ENCODE peak calls at places on chromosomes 1 and 21, in eight cellular contexts. One of them, this sample, is unnamed.

GRCh38 chr1:79006564-79006963 is at the start of gene ADGRL4:
- DNase-seq in tibial nerve: no peak
- DNase-seq in WTC11: peak; percentile 66
- DNase-seq in fibroblast of pulmonary artery: peak; percentile 80
- DNase-seq in AG04450: peak; percentile 7
- DNase-seq in fibroblast of lung: peak; percentile 57
- DNase-seq in cardiac muscle cell: peak; percentile 31
- DNase-seq in OCI-LY7: no peak
- DNase-seq in this sample: no peak

GRCh38 chr1:78419309-78419708 is 71.5 kb upstream of the PTGFR start:
- DNase-seq in tibial nerve: no peak
- DNase-seq in WTC11: no peak
- DNase-seq in fibroblast of pulmonary artery: no peak
- DNase-seq in AG04450: no peak
- DNase-seq in fibroblast of lung: peak; percentile 55
- DNase-seq in cardiac muscle cell: no peak
- DNase-seq in OCI-LY7: no peak
- DNase-seq in this sample: no peak

GRCh38 chr1:16111771-16112557 is 38.5 kb upstream of the FAM131C start:
- DNase-seq in tibial nerve: no peak
- DNase-seq in WTC11: no peak
- DNase-seq in fibroblast of pulmonary artery: peak; percentile 74
- DNase-seq in AG04450: peak; percentile 53
- DNase-seq in fibroblast of lung: peak; percentile 88
- DNase-seq in cardiac muscle cell: no peak
- DNase-seq in OCI-LY7: no peak
- DNase-seq in this sample: no peak

GRCh38 chr1:203278087-203278884 is 27.0 kb upstream of the BTG2 start:
- DNase-seq in tibial nerve: peak; percentile 91
- DNase-seq in WTC11: no peak
- DNase-seq in fibroblast of pulmonary artery: peak; percentile 87
- DNase-seq in AG04450: peak; percentile 59
- DNase-seq in fibroblast of lung: peak; percentile 79
- DNase-seq in cardiac muscle cell: peak; percentile 79
- DNase-seq in OCI-LY7: peak; percentile 55
- DNase-seq in this sample: no peak

GRCh38 chr1:110460253-110461220 is 9.6 kb downstream of the PROK1 start:
- DNase-seq in tibial nerve: peak; percentile 77
- DNase-seq in WTC11: peak; percentile 88
- DNase-seq in fibroblast of pulmonary artery: peak; percentile 83
- DNase-seq in AG04450: peak; percentile 50
- DNase-seq in fibroblast of lung: peak; percentile 80
- DNase-seq in cardiac muscle cell: peak; percentile 81
- DNase-seq in OCI-LY7: peak; percentile 81
- DNase-seq in this sample: no peak

GRCh38 chr1:1059494-1060280 is 14.4 kb downstream of the RNF223 start:
- DNase-seq in tibial nerve: peak; percentile 82
- DNase-seq in WTC11: peak; percentile 91
- DNase-seq in fibroblast of pulmonary artery: peak; percentile 60
- DNase-seq in AG04450: no peak
- DNase-seq in fibroblast of lung: peak; percentile 63
- DNase-seq in cardiac muscle cell: peak; percentile 95
- DNase-seq in OCI-LY7: peak; percentile 92
- DNase-seq in this sample: peak; percentile 78

GRCh38 chr1:232767381-232768074 is 37.7 kb upstream of the MAP10 start:
- DNase-seq in tibial nerve: no peak
- DNase-seq in WTC11: no peak
- DNase-seq in fibroblast of pulmonary artery: peak; percentile 67
- DNase-seq in AG04450: peak; percentile 10
- DNase-seq in fibroblast of lung: peak; percentile 90
- DNase-seq in cardiac muscle cell: no peak
- DNase-seq in OCI-LY7: no peak
- DNase-seq in this sample: no peak

GRCh38 chr1:212689196-212689710 is 10.4 kb downstream of the BATF3 start:
- DNase-seq in tibial nerve: no peak
- DNase-seq in WTC11: no peak
- DNase-seq in fibroblast of pulmonary artery: no peak
- DNase-seq in AG04450: no peak
- DNase-seq in fibroblast of lung: no peak
- DNase-seq in cardiac muscle cell: no peak
- DNase-seq in OCI-LY7: no peak
- DNase-seq in this sample: no peak

GRCh38 chr1:23475641-23476040 is 8.3 kb downstream of the ASAP3 start:
- DNase-seq in tibial nerve: no peak
- DNase-seq in WTC11: no peak
- DNase-seq in fibroblast of pulmonary artery: peak; percentile 56
- DNase-seq in AG04450: no peak
- DNase-seq in fibroblast of lung: no peak
- DNase-seq in cardiac muscle cell: no peak
- DNase-seq in OCI-LY7: no peak
- DNase-seq in this sample: no peak

GRCh38 chr1:24095140-24095859 is 16.6 kb downstream of the MYOM3 start:
- DNase-seq in tibial nerve: no peak
- DNase-seq in WTC11: no peak
- DNase-seq in fibroblast of pulmonary artery: no peak
- DNase-seq in AG04450: no peak
- DNase-seq in fibroblast of lung: no peak
- DNase-seq in cardiac muscle cell: peak; percentile 23
- DNase-seq in OCI-LY7: no peak
- DNase-seq in this sample: no peak

GRCh38 chr21:45987121-45987711 is 5.6 kb downstream of the COL6A1 start:
- DNase-seq in tibial nerve: no peak
- DNase-seq in WTC11: peak; percentile 8
- DNase-seq in fibroblast of pulmonary artery: no peak
- DNase-seq in AG04450: no peak
- DNase-seq in fibroblast of lung: no peak
- DNase-seq in cardiac muscle cell: no peak
- DNase-seq in OCI-LY7: no peak
- DNase-seq in this sample: no peak

GRCh38 chr21:26099610-26100219 is 70.9 kb downstream of the APP start:
- DNase-seq in tibial nerve: no peak
- DNase-seq in WTC11: no peak
- DNase-seq in fibroblast of pulmonary artery: peak; percentile 53
- DNase-seq in AG04450: no peak
- DNase-seq in fibroblast of lung: peak; percentile 95
- DNase-seq in cardiac muscle cell: no peak
- DNase-seq in OCI-LY7: no peak
- DNase-seq in this sample: no peak

GRCh38 chr1:202214089-202214843 is 20.7 kb downstream of the LGR6 start:
- DNase-seq in tibial nerve: no peak
- DNase-seq in WTC11: peak; percentile 61
- DNase-seq in fibroblast of pulmonary artery: no peak
- DNase-seq in AG04450: no peak
- DNase-seq in fibroblast of lung: no peak
- DNase-seq in cardiac muscle cell: peak; percentile 30
- DNase-seq in OCI-LY7: no peak
- DNase-seq in this sample: no peak

GRCh38 chr21:18603246-18603645 is 199.7 kb upstream of the TMPRSS15 start:
- DNase-seq in tibial nerve: no peak
- DNase-seq in WTC11: no peak
- DNase-seq in fibroblast of pulmonary artery: no peak
- DNase-seq in AG04450: no peak
- DNase-seq in fibroblast of lung: no peak
- DNase-seq in cardiac muscle cell: no peak
- DNase-seq in OCI-LY7: no peak
- DNase-seq in this sample: no peak

GRCh38 chr1:61606448-61607312 is 118.3 kb downstream of the TM2D1 start:
- DNase-seq in tibial nerve: peak; percentile 41
- DNase-seq in WTC11: no peak
- DNase-seq in fibroblast of pulmonary artery: peak; percentile 63
- DNase-seq in AG04450: no peak
- DNase-seq in fibroblast of lung: peak; percentile 8
- DNase-seq in cardiac muscle cell: no peak
- DNase-seq in OCI-LY7: no peak
- DNase-seq in this sample: no peak

GRCh38 chr21:45136500-45136899 is 62.1 kb downstream of the ADARB1 start:
- DNase-seq in tibial nerve: no peak
- DNase-seq in WTC11: no peak
- DNase-seq in fibroblast of pulmonary artery: no peak
- DNase-seq in AG04450: no peak
- DNase-seq in fibroblast of lung: no peak
- DNase-seq in cardiac muscle cell: no peak
- DNase-seq in OCI-LY7: no peak
- DNase-seq in this sample: no peak

GRCh38 chr21:46661211-46661625 is 25.7 kb downstream of the PRMT2 start:
- DNase-seq in tibial nerve: peak; percentile 43
- DNase-seq in WTC11: peak; percentile 74
- DNase-seq in fibroblast of pulmonary artery: peak; percentile 87
- DNase-seq in AG04450: peak; percentile 54
- DNase-seq in fibroblast of lung: peak; percentile 89
- DNase-seq in cardiac muscle cell: peak; percentile 84
- DNase-seq in OCI-LY7: peak; percentile 55
- DNase-seq in this sample: peak; percentile 66

GRCh38 chr1:147673816-147674215 is 3.5 kb upstream of the ACP6 start:
- DNase-seq in tibial nerve: no peak
- DNase-seq in WTC11: no peak
- DNase-seq in fibroblast of pulmonary artery: no peak
- DNase-seq in AG04450: no peak
- DNase-seq in fibroblast of lung: no peak
- DNase-seq in cardiac muscle cell: no peak
- DNase-seq in OCI-LY7: no peak
- DNase-seq in this sample: no peak

GRCh38 chr1:84995484-84996334 is 1.2 kb downstream of the MCOLN2 start:
- DNase-seq in tibial nerve: no peak
- DNase-seq in WTC11: no peak
- DNase-seq in fibroblast of pulmonary artery: no peak
- DNase-seq in AG04450: no peak
- DNase-seq in fibroblast of lung: no peak
- DNase-seq in cardiac muscle cell: no peak
- DNase-seq in OCI-LY7: peak; percentile 82
- DNase-seq in this sample: no peak

GRCh38 chr1:26022994-26023393 is 1.4 kb downstream of the EXTL1 start:
- DNase-seq in tibial nerve: no peak
- DNase-seq in WTC11: no peak
- DNase-seq in fibroblast of pulmonary artery: no peak
- DNase-seq in AG04450: no peak
- DNase-seq in fibroblast of lung: no peak
- DNase-seq in cardiac muscle cell: no peak
- DNase-seq in OCI-LY7: no peak
- DNase-seq in this sample: no peak

GRCh38 chr1:28288487-28288886 is 29.2 kb downstream of the SESN2 start:
- DNase-seq in tibial nerve: no peak
- DNase-seq in WTC11: no peak
- DNase-seq in fibroblast of pulmonary artery: no peak
- DNase-seq in AG04450: no peak
- DNase-seq in fibroblast of lung: no peak
- DNase-seq in cardiac muscle cell: no peak
- DNase-seq in OCI-LY7: no peak
- DNase-seq in this sample: no peak

GRCh38 chr1:16232316-16232710 is 4.7 kb downstream of the CPLANE2 start:
- DNase-seq in tibial nerve: no peak
- DNase-seq in WTC11: no peak
- DNase-seq in fibroblast of pulmonary artery: no peak
- DNase-seq in AG04450: no peak
- DNase-seq in fibroblast of lung: no peak
- DNase-seq in cardiac muscle cell: no peak
- DNase-seq in OCI-LY7: no peak
- DNase-seq in this sample: no peak

GRCh38 chr1:116987256-116987555 is 14.4 kb upstream of the CD101 start:
- DNase-seq in tibial nerve: no peak
- DNase-seq in WTC11: no peak
- DNase-seq in fibroblast of pulmonary artery: no peak
- DNase-seq in AG04450: no peak
- DNase-seq in fibroblast of lung: no peak
- DNase-seq in cardiac muscle cell: no peak
- DNase-seq in OCI-LY7: no peak
- DNase-seq in this sample: no peak

GRCh38 chr1:171984850-171985485 is 143.7 kb downstream of the DNM3 start:
- DNase-seq in tibial nerve: no peak
- DNase-seq in WTC11: no peak
- DNase-seq in fibroblast of pulmonary artery: peak; percentile 53
- DNase-seq in AG04450: no peak
- DNase-seq in fibroblast of lung: peak; percentile 64
- DNase-seq in cardiac muscle cell: peak; percentile 38
- DNase-seq in OCI-LY7: peak; percentile 40
- DNase-seq in this sample: no peak

GRCh38 chr1:245261786-245262185 is 107.0 kb downstream of the KIF26B start:
- DNase-seq in tibial nerve: no peak
- DNase-seq in WTC11: no peak
- DNase-seq in fibroblast of pulmonary artery: no peak
- DNase-seq in AG04450: no peak
- DNase-seq in fibroblast of lung: no peak
- DNase-seq in cardiac muscle cell: no peak
- DNase-seq in OCI-LY7: no peak
- DNase-seq in this sample: no peak

DNA sequence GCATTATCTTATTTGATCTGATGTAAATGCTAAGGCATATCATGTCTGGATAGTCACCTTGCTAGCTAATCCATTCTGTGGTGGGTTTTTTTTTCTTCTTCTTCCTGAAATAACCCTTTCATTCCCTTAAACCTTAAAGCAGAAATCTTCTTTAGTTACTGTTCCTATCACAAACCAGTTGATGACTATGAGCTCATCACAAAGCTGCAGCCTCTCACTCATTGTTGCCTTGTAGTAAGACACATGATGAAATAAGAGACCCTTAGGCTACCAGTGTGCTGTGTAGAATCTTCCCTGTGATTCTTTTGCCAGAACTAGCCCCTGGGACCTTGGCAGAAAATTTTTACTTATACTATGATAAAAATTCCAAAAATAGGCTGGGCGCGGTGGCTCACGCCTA is 35.7 kb upstream of the SLC16A1 start:
- DNase-seq in tibial nerve: no peak
- DNase-seq in WTC11: no peak
- DNase-seq in fibroblast of pulmonary artery: no peak
- DNase-seq in AG04450: no peak
- DNase-seq in fibroblast of lung: no peak
- DNase-seq in cardiac muscle cell: no peak
- DNase-seq in OCI-LY7: no peak
- DNase-seq in this sample: no peak
- TF ChIP-seq CTCF in tibial nerve: no peak
- TF ChIP-seq CTCF in WTC11: no peak
- TF ChIP-seq CTCF in fibroblast of pulmonary artery: no peak
- TF ChIP-seq CTCF in AG04450: no peak
- TF ChIP-seq CTCF in fibroblast of lung: no peak
- TF ChIP-seq CTCF in cardiac muscle cell: no peak
- TF ChIP-seq CTCF in OCI-LY7: no peak
- TF ChIP-seq CTCF in this sample: no peak

GRCh38 chr1:33697816-33698215 is 166.1 kb upstream of the HMGB4 start:
- DNase-seq in tibial nerve: no peak
- DNase-seq in WTC11: no peak
- DNase-seq in fibroblast of pulmonary artery: no peak
- DNase-seq in AG04450: no peak
- DNase-seq in fibroblast of lung: no peak
- DNase-seq in cardiac muscle cell: no peak
- DNase-seq in OCI-LY7: no peak
- DNase-seq in this sample: no peak
- TF ChIP-seq CTCF in tibial nerve: no peak
- TF ChIP-seq CTCF in WTC11: no peak
- TF ChIP-seq CTCF in fibroblast of pulmonary artery: no peak
- TF ChIP-seq CTCF in AG04450: no peak
- TF ChIP-seq CTCF in fibroblast of lung: no peak
- TF ChIP-seq CTCF in cardiac muscle cell: no peak
- TF ChIP-seq CTCF in OCI-LY7: no peak
- TF ChIP-seq CTCF in this sample: no peak

GRCh38 chr1:207923561-207923960 is 12.6 kb upstream of the CD34 start:
- DNase-seq in tibial nerve: no peak
- DNase-seq in WTC11: no peak
- DNase-seq in fibroblast of pulmonary artery: no peak
- DNase-seq in AG04450: no peak
- DNase-seq in fibroblast of lung: no peak
- DNase-seq in cardiac muscle cell: peak; percentile 45
- DNase-seq in OCI-LY7: no peak
- DNase-seq in this sample: no peak
- TF ChIP-seq CTCF in tibial nerve: no peak
- TF ChIP-seq CTCF in WTC11: no peak
- TF ChIP-seq CTCF in fibroblast of pulmonary artery: no peak
- TF ChIP-seq CTCF in AG04450: no peak
- TF ChIP-seq CTCF in fibroblast of lung: no peak
- TF ChIP-seq CTCF in cardiac muscle cell: no peak
- TF ChIP-seq CTCF in OCI-LY7: no peak
- TF ChIP-seq CTCF in this sample: no peak

GRCh38 chr1:208896768-208897167 is 652.6 kb upstream of the PLXNA2 start:
- DNase-seq in tibial nerve: no peak
- DNase-seq in WTC11: no peak
- DNase-seq in fibroblast of pulmonary artery: no peak
- DNase-seq in AG04450: no peak
- DNase-seq in fibroblast of lung: no peak
- DNase-seq in cardiac muscle cell: no peak
- DNase-seq in OCI-LY7: no peak
- DNase-seq in this sample: no peak
- TF ChIP-seq CTCF in tibial nerve: no peak
- TF ChIP-seq CTCF in WTC11: no peak
- TF ChIP-seq CTCF in fibroblast of pulmonary artery: no peak
- TF ChIP-seq CTCF in AG04450: no peak
- TF ChIP-seq CTCF in fibroblast of lung: no peak
- TF ChIP-seq CTCF in cardiac muscle cell: no peak
- TF ChIP-seq CTCF in OCI-LY7: no peak
- TF ChIP-seq CTCF in this sample: no peak

This sample was measured in D721Med.